ENCODE peak calls at places on chromosomes 13 and 19, in four cellular contexts. Z is uterus, D is upper lobe of right lung, V is psoas muscle. Q is an unnamed sample.

GRCh38 chr13:110590577-110590976 is 24.8 kb upstream of the NAXD start:
- DNase-seq in Z (no peak), D (no peak), V (no peak), Q (no peak)

GRCh38 chr13:41897126-41897525 is 63.8 kb downstream of the VWA8 start:
- DNase-seq in Z (no peak), D (no peak), V (no peak), Q (no peak)

GRCh38 chr13:112443191-112444000 is 67.2 kb downstream of the SPACA7 start:
- DNase-seq in Z (no peak), D (no peak), V (peak; percentile 42), Q (no peak)

GRCh38 chr13:109608032-109608431 is 178.4 kb downstream of the IRS2 start:
- DNase-seq in Z (no peak), D (no peak), V (no peak), Q (no peak)

GRCh38 chr13:106374631-106375030 is 160.8 kb downstream of the EFNB2 start:
- DNase-seq in Z (no peak), D (no peak), V (no peak), Q (no peak)

GRCh38 chr19:46408611-46409039 is 4.7 kb downstream of the CCDC8 start:
- DNase-seq in Z (peak; percentile 85), D (peak; percentile 90), V (peak; percentile 79), Q (no peak)

GRCh38 chr19:46896076-46896794 is 35.4 kb downstream of the ARHGAP35 start:
- DNase-seq in Z (no peak), D (peak; percentile 82), V (no peak), Q (no peak)

GRCh38 chr13:50609016-50609415 is 234.5 kb downstream of the DLEU7 start:
- DNase-seq in Z (no peak), D (no peak), V (no peak), Q (no peak)

GRCh38 chr19:18503337-18503970 is 18.4 kb downstream of the ELL start:
- DNase-seq in Z (no peak), D (no peak), V (peak; percentile 75), Q (no peak)

GRCh38 chr19:18501832-18502231 is 20.0 kb downstream of the ELL start:
- DNase-seq in Z (no peak), D (no peak), V (peak; percentile 81), Q (no peak)

GRCh38 chr19:18501351-18501750 is 20.5 kb downstream of the ELL start:
- DNase-seq in Z (no peak), D (no peak), V (no peak), Q (no peak)

GRCh38 chr19:18502633-18503294 is 19.1 kb downstream of the ELL start:
- DNase-seq in Z (no peak), D (no peak), V (peak; percentile 75), Q (no peak)

GRCh38 chr19:18502236-18502632 is 19.6 kb downstream of the ELL start:
- DNase-seq in Z (no peak), D (no peak), V (no peak), Q (no peak)
- H3K27ac ChIP-seq in Z (peak overlapping the region; percentile 7), D (peak overlapping the region; percentile 60), V (peak overlapping the region; percentile 84), Q (peak overlapping the region; percentile 33)

DNA sequence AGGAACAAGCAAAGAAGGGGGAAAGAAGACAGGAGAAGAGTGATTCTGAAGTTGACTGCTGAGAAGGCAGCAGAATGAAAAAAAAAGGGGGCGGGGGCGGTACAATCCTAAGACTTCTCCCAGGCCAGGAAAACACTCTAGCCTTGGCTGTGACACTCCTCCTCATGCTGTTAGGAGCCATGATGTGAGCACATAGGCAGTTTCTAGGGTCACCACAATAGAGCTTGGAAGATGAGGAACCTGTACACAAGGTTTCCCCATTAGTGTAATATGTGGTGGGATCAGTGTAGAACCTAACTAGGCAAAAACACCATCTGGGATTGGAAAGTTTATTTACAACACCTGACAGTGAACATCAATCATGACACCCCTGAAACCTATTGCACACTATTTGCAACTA is 86.9 kb downstream of the FOXO1 start:
- DNase-seq in Z (no peak), D (no peak), V (no peak), Q (no peak)
- H3K4me1 ChIP-seq in Z (no peaks in the 10 kb centered on the region), D (peaks cover 40% of the 10 kb centered on the region), V (peaks cover 68% of the 10 kb centered on the region), Q (peaks cover 48% of the 10 kb centered on the region)

DNA sequence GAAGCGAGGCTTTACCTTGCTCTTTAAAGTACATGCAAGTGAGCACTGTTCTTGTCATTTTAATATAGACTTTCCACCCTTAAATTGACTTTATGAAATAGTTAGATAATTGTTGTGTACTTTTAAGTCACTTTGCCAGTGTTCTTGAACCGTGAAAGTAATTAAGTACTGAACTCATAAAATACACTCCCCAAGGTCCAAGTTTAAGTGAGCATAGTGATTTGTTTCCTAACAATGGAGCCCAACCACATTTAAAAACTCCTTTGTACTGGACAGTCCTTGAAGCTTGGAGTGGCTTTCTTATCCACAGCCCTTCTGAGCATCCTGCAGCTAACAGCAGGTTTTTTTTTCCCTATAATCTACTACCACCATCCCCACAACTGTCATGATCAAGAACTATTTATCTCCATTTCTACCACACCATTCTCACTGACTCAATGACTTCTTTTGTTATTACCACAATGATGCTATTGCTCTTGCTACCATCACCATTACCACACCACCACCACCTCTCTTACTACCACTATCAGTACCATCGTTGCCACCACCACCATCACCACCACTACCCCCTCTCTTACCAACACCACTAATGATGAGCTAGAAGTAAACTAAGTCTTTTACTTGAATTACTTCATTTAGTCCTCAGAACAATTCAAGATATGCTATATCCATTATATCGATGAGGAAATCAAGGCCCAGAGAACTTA is 452.6 kb downstream of the DIAPH3 start:
- DNase-seq in Z (no peak), D (no peak), V (no peak), Q (no peak)
- H3K27me3 ChIP-seq in Z (no peaks in the 10 kb centered on the region), D (no peaks in the 10 kb centered on the region), V (no peaks in the 10 kb centered on the region), Q (no peaks in the 10 kb centered on the region)

DNA sequence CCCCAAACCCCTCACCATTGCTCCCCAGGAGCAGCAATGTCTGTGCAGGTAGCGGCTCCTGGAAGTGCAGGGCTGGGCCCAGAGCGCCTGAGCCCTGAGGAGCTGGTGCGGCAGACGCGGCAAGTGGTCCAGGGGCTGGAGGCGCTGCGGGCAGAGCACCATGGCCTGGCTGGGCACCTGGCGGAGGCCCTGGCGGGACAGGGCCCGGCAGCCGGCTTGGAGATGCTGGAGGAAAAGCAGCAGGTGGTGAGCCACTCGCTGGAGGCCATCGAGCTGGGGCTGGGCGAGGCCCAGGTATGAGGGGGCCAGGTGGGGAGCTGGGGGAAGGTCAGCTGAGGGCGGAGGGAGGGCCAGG is 4.9 kb downstream of the KLC3 start:
- DNase-seq in Z (no peak), D (no peak), V (no peak), Q (no peak)
- H3K27ac ChIP-seq in Z (no peak overlapping the region), D (no peak overlapping the region), V (no peak overlapping the region), Q (no peak overlapping the region)

GRCh38 chr19:42275517-42275916 is 6.5 kb downstream of the CIC start:
- DNase-seq in Z (no peak), D (no peak), V (no peak), Q (no peak)
- H3K4me1 ChIP-seq in Z (peaks cover 32% of the 10 kb centered on the region), D (peaks cover 57% of the 10 kb centered on the region), V (peaks cover 68% of the 10 kb centered on the region), Q (peaks cover 27% of the 10 kb centered on the region)

GRCh38 chr19:41918095-41918494 is 10.2 kb downstream of the ERFL start:
- DNase-seq in Z (no peak), D (no peak), V (no peak), Q (no peak)
- H3K27me3 ChIP-seq in Z (peaks cover 54% of the 10 kb centered on the region), D (peaks cover 63% of the 10 kb centered on the region), V (peaks cover 36% of the 10 kb centered on the region), Q (peaks cover 20% of the 10 kb centered on the region)

GRCh38 chr19:18172331-18173053 is 1.1 kb upstream of the IFI30 start:
- DNase-seq in Z (no peak), D (no peak), V (no peak), Q (no peak)
- H3K27ac ChIP-seq in Z (peak overlapping the region; percentile 3), D (peak overlapping the region; percentile 60), V (no peak overlapping the region), Q (no peak overlapping the region)

GRCh38 chr19:3970808-3971598 is at the start of gene DAPK3:
- DNase-seq in Z (peak; percentile 98), D (peak; percentile 98), V (peak; percentile 99), Q (peak; percentile 76)

GRCh38 chr19:3970313-3970807 is 539 bp downstream of the DAPK3 start:
- DNase-seq in Z (no peak), D (no peak), V (no peak), Q (no peak)

GRCh38 chr19:3966051-3967017 is 4.6 kb downstream of the DAPK3 start:
- DNase-seq in Z (no peak), D (no peak), V (no peak), Q (no peak)

GRCh38 chr19:3968556-3969434 is 2.1 kb downstream of the DAPK3 start:
- DNase-seq in Z (peak; percentile 90), D (peak; percentile 82), V (peak; percentile 90), Q (no peak)

DNA sequence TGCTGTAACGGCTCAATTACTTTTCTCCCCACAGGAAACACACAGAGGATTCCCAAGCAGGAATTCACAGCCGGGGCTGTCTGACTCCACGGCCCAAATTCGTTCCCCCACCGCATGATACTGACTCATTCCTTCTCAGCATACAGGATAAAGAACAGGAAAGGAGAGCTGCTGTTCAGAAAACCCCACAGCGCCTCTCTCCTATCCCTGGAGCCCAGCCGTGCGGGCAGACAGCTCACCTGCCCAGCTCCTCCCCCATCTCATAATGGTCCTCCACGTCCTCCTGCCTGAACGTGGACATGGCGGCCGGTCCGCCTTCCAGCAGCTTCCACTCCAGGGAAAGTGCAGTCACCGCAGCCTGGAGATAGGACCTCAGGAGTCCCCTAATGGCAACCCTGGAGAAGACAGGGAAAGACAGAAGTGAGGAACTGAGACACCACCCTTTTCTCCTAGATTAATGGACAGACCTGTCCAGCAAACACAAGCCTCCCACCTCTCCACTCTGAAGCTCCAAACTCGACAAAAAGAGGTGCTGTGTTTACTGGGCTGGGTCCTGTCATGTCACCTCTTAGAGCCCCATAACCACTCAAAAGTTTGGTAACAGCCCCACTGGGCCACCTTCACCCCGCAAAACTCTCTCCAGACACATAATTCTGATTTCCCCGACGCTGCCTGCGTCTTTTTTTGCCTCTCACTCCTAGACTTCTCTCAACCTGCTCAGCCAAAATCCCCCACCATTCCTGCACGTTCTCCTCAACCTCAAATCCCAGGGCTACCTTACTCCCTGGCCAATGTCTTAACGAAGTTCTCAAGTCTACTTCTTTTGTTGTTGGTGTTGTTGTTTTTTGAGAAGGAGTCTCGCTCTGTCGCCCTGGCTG is 1.2 kb downstream of the DAPK3 start:
- DNase-seq in Z (no peak), D (no peak), V (peak; percentile 78), Q (no peak)
- H3K4me1 ChIP-seq in Z (peaks cover 39% of the 10 kb centered on the region), D (peaks cover 47% of the 10 kb centered on the region), V (peaks cover 47% of the 10 kb centered on the region), Q (peaks cover 15% of the 10 kb centered on the region)

Q was measured in effector memory CD4-positive, alpha-beta T cell.